ENCODE peak calls at places on chromosomes 7 and 10, in nine cellular contexts. M is esophagus muscularis mucosa, S is fibroblast of lung, O is hepatocyte, L is stomach, H is nephron progenitor cell, Q is tibial nerve, B is foreskin fibroblast, T is fibroblast of pulmonary artery. K is an unnamed sample.

GRCh38 chr7:83786858-83787257 is 137.9 kb upstream of the SEMA3E start:
- DNase-seq in M (no peak), S (no peak), O (no peak), L (no peak), H (no peak), Q (no peak), B (no peak), T (no peak), K (no peak)

GRCh38 chr7:87328281-87328680 is 17.2 kb upstream of the CROT start:
- DNase-seq in M (no peak), S (peak; percentile 50), O (no peak), L (no peak), H (no peak), Q (no peak), B (no peak), T (peak; percentile 55), K (no peak)

GRCh38 chr10:118969014-118969413 is 60.5 kb upstream of the NANOS1 start:
- DNase-seq in M (no peak), S (no peak), O (no peak), L (no peak), H (no peak), Q (no peak), B (no peak), T (no peak), K (no peak)

GRCh38 chr7:99379043-99379577 is 4.6 kb downstream of the ARPC1B start:
- DNase-seq in M (peak; percentile 93), S (peak; percentile 87), O (peak; percentile 61), L (peak; percentile 46), H (no peak), Q (peak; percentile 70), B (peak; percentile 96), T (peak; percentile 96), K (no peak)

GRCh38 chr10:24561453-24561852 is 162.2 kb downstream of the ARHGAP21 start:
- DNase-seq in M (no peak), S (peak; percentile 20), O (no peak), L (no peak), H (no peak), Q (no peak), B (peak; percentile 7), T (no peak), K (no peak)

GRCh38 chr10:124267231-124267885 is 151.4 kb downstream of the OAT start:
- DNase-seq in M (no peak), S (peak; percentile 39), O (no peak), L (no peak), H (no peak), Q (no peak), B (peak; percentile 35), T (peak; percentile 2), K (no peak)

GRCh38 chr10:27819781-27820531 is 74.3 kb upstream of the MKX start:
- DNase-seq in M (no peak), S (peak; percentile 89), O (peak; percentile 64), L (no peak), H (no peak), Q (no peak), B (no peak), T (peak; percentile 32), K (no peak)

GRCh38 chr10:58784361-58784760 is 271.7 kb downstream of the BICC1 start:
- DNase-seq in M (no peak), S (no peak), O (no peak), L (no peak), H (no peak), Q (no peak), B (no peak), T (peak; percentile 60), K (no peak)

GRCh38 chr10:127151541-127151940 is 44.9 kb downstream of the INSYN2A start:
- DNase-seq in M (no peak), S (peak; percentile 89), O (no peak), L (no peak), H (no peak), Q (no peak), B (no peak), T (no peak), K (no peak)

GRCh38 chr7:47444376-47445098 is 137.4 kb downstream of the TNS3 start:
- DNase-seq in M (no peak), S (no peak), O (peak; percentile 42), L (no peak), H (no peak), Q (peak; percentile 40), B (no peak), T (peak; percentile 47), K (no peak)

GRCh38 chr7:30703756-30704155 is 21.5 kb upstream of the CRHR2 start:
- DNase-seq in M (no peak), S (no peak), O (no peak), L (no peak), H (no peak), Q (no peak), B (no peak), T (no peak), K (no peak)

GRCh38 chr10:118621304-118621942 is 26.0 kb upstream of the PRLHR start:
- DNase-seq in M (no peak), S (no peak), O (no peak), L (no peak), H (no peak), Q (no peak), B (no peak), T (no peak), K (no peak)

GRCh38 chr10:128222317-128222849 is 96.2 kb upstream of the MKI67 start:
- DNase-seq in M (peak; percentile 74), S (no peak), O (no peak), L (no peak), H (no peak), Q (no peak), B (no peak), T (no peak), K (no peak)

GRCh38 chr7:8378349-8379019 is 54.9 kb upstream of the NXPH1 start:
- DNase-seq in M (no peak), S (no peak), O (no peak), L (no peak), H (no peak), Q (no peak), B (no peak), T (no peak), K (no peak)

GRCh38 chr7:23247101-23247601 is 576 bp downstream of the GPNMB start:
- DNase-seq in M (no peak), S (no peak), O (no peak), L (no peak), H (no peak), Q (no peak), B (no peak), T (no peak), K (no peak)

GRCh38 chr10:79023489-79024162 is 45.1 kb upstream of the ZMIZ1 start:
- DNase-seq in M (no peak), S (no peak), O (no peak), L (no peak), H (no peak), Q (peak; percentile 57), B (no peak), T (peak; percentile 27), K (no peak)

GRCh38 chr7:116862234-116863167 is at the start of gene CAPZA2:
- DNase-seq in M (peak; percentile 97), S (peak; percentile 85), O (peak; percentile 98), L (peak; percentile 96), H (peak; percentile 97), Q (peak; percentile 77), B (peak; percentile 90), T (peak; percentile 91), K (peak; percentile 97)
- TF ChIP-seq CTCF in M (peak; percentile 57), S (peak; percentile 16), O (no peak), L (peak; percentile 43), H (no peak), Q (peak; percentile 44), B (no peak), T (peak; percentile 10), K (peak; percentile 24)

GRCh38 chr10:1472605-1473004 is 264.7 kb downstream of the ADARB2 start:
- DNase-seq in M (no peak), S (no peak), O (no peak), L (no peak), H (no peak), Q (no peak), B (no peak), T (no peak), K (no peak)
- TF ChIP-seq CTCF in M (no peak), S (no peak), O (no peak), L (no peak), H (no peak), Q (no peak), B (no peak), T (no peak), K (no peak)

DNA sequence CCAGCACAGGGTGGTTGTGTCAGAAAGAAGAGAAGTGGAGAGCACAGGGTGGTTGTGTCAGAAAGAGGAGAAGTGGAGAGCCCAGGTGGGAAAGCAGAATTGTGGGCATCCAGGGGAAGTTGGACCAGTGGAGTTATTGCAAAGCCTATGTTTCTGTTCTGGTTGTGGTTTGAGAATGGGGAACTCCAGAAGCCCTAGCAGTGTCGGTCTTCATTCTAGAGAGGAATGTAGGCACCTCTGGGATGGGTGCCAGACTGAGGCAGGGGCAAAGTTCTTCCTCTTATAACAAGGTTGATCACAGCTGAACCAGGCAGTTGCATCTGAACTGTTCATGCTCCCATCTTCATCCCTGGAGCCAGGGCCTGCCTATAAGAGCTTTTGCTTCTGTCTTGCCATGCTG is 954 bp downstream of the FSCN3 start:
- DNase-seq in M (no peak), S (no peak), O (no peak), L (no peak), H (no peak), Q (no peak), B (no peak), T (no peak), K (no peak)
- TF ChIP-seq CTCF in M (no peak), S (no peak), O (no peak), L (no peak), H (no peak), Q (no peak), B (no peak), T (no peak), K (no peak)

GRCh38 chr10:18687195-18687594 is 28.0 kb downstream of the ARL5B start:
- DNase-seq in M (no peak), S (no peak), O (no peak), L (no peak), H (no peak), Q (no peak), B (no peak), T (no peak), K (no peak)

GRCh38 chr10:18687706-18688105 is 28.5 kb downstream of the ARL5B start:
- DNase-seq in M (no peak), S (no peak), O (no peak), L (no peak), H (no peak), Q (no peak), B (no peak), T (no peak), K (no peak)

GRCh38 chr10:18690541-18690940 is 31.3 kb downstream of the ARL5B start:
- DNase-seq in M (no peak), S (no peak), O (no peak), L (no peak), H (no peak), Q (no peak), B (no peak), T (no peak), K (no peak)

GRCh38 chr10:18685555-18685954 is 26.3 kb downstream of the ARL5B start:
- DNase-seq in M (no peak), S (no peak), O (no peak), L (no peak), H (no peak), Q (no peak), B (no peak), T (no peak), K (no peak)

DNA sequence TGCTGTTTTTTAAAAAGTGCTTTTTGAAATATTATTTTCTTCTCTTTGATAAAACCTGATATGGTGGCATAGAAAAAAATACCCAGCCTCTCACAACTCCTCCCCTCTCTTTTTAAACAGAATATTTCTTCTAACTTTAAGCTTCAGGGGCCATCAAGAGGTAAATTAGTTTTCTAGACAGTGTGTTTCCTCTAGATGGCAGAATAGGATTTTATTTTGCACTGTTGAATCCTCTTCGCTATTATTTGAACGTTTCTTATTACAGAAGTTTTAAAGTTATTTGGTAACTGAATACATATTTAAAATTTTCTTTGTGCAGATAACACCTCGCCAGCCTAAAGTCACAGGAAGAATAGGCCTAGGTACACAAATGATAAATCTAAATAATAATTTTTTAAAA is 30.3 kb downstream of the ARL5B start:
- DNase-seq in M (no peak), S (peak; percentile 32), O (peak; percentile 43), L (no peak), H (no peak), Q (no peak), B (peak; percentile 7), T (peak; percentile 62), K (no peak)
- TF ChIP-seq CTCF in M (peak; percentile 21), S (peak; percentile 27), O (peak; percentile 85), L (no peak), H (peak; percentile 41), Q (peak; percentile 19), B (peak; percentile 35), T (peak; percentile 42), K (no peak)